ENCODE peak calls at places on chromosomes 5 and 9, in nine cellular contexts. K is D341Med; Z is activated CD4-positive, alpha-beta T cell treated with anti-CD3 and anti-CD28 coated beads for 24 hours; U is NCI-H446; T is heart left ventricle; V is neural progenitor cell; X is activated T-cell treated with anti-CD3 and anti-CD28 coated beads for 24 hours; L is stimulated activated naive CD8-positive, alpha-beta T cell treated with anti-CD3 and anti-CD28 coated beads, Interleukin-15, amount 100 ng/mL, for 72 hours; O is EL. A is an unnamed sample.

GRCh38 chr5:68260455-68260854 is 44.9 kb downstream of the PIK3R1 start:
- DNase-seq in K (no peak), Z (no peak), U (no peak), T (no peak), V (no peak), X (no peak), L (no peak), O (no peak), A (no peak)

GRCh38 chr5:135493406-135494180 is 41.4 kb upstream of the TIFAB start:
- DNase-seq in K (no peak), Z (no peak), U (peak), T (no peak), V (peak), X (no peak), L (no peak), O (peak), A (peak)

GRCh38 chr5:127933348-127933747 is 150.2 kb upstream of the SLC12A2 start:
- DNase-seq in K (no peak), Z (no peak), U (no peak), T (no peak), V (no peak), X (no peak), L (no peak), O (no peak), A (no peak)

GRCh38 chr9:100084145-100084478 is 14.7 kb downstream of the ERP44 start:
- DNase-seq in K (no peak), Z (no peak), U (no peak), T (no peak), V (no peak), X (no peak), L (no peak), O (no peak), A (no peak)

GRCh38 chr9:131434673-131435072 is 40.8 kb downstream of the PRRC2B start:
- DNase-seq in K (no peak), Z (no peak), U (no peak), T (no peak), V (no peak), X (no peak), L (no peak), O (no peak), A (no peak)

GRCh38 chr5:55850839-55851674 is at the start of gene IL31RA:
- DNase-seq in K (no peak), Z (no peak), U (no peak), T (no peak), V (no peak), X (no peak), L (no peak), O (peak), A (peak)

GRCh38 chr5:43553381-43553780 is 3.5 kb downstream of the PAIP1 start:
- DNase-seq in K (no peak), Z (no peak), U (no peak), T (no peak), V (peak), X (no peak), L (no peak), O (no peak), A (no peak)

GRCh38 chr5:102341918-102342317 is 45.8 kb upstream of the SLCO4C1 start:
- DNase-seq in K (peak), Z (no peak), U (peak), T (no peak), V (peak), X (no peak), L (no peak), O (no peak), A (no peak)

GRCh38 chr5:1273745-1274144 is 21.1 kb downstream of the TERT start:
- DNase-seq in K (no peak), Z (no peak), U (no peak), T (no peak), V (no peak), X (no peak), L (no peak), O (no peak), A (no peak)

GRCh38 chr5:10655686-10656075 is 91.8 kb downstream of the ANKRD33B start:
- DNase-seq in K (no peak), Z (no peak), U (no peak), T (no peak), V (no peak), X (no peak), L (no peak), O (no peak), A (no peak)

GRCh38 chr9:33814816-33815215 is 2.1 kb upstream of the UBE2R2 start:
- DNase-seq in K (no peak), Z (no peak), U (no peak), T (no peak), V (no peak), X (no peak), L (no peak), O (peak), A (no peak)

GRCh38 chr5:38636626-38637025 is 80.2 kb upstream of the LIFR start:
- DNase-seq in K (no peak), Z (no peak), U (no peak), T (no peak), V (no peak), X (no peak), L (no peak), O (no peak), A (no peak)

GRCh38 chr5:36422957-36423356 is 121.3 kb upstream of the RANBP3L start:
- DNase-seq in K (no peak), Z (no peak), U (no peak), T (no peak), V (no peak), X (no peak), L (no peak), O (peak), A (no peak)

GRCh38 chr5:77407152-77407551 is 85.0 kb downstream of the WDR41 start:
- DNase-seq in K (no peak), Z (no peak), U (no peak), T (no peak), V (no peak), X (no peak), L (no peak), O (no peak), A (no peak)

GRCh38 chr9:70133253-70134208 is 89.9 kb downstream of the MAMDC2 start:
- DNase-seq in K (no peak), Z (no peak), U (peak), T (no peak), V (no peak), X (no peak), L (no peak), O (no peak), A (no peak)

GRCh38 chr9:136974834-136975535 is 2.3 kb upstream of the PTGDS start:
- DNase-seq in K (no peak), Z (no peak), U (no peak), T (no peak), V (no peak), X (no peak), L (no peak), O (no peak), A (no peak)

GRCh38 chr5:53406630-53407316 is 73.7 kb upstream of the FST start:
- DNase-seq in K (no peak), Z (no peak), U (no peak), T (no peak), V (no peak), X (no peak), L (no peak), O (peak), A (no peak)

GRCh38 chr9:78544260-78544659 is 247.3 kb downstream of the PSAT1 start:
- DNase-seq in K (no peak), Z (no peak), U (no peak), T (no peak), V (no peak), X (no peak), L (no peak), O (no peak), A (no peak)

GRCh38 chr9:16811987-16812685 is 58.3 kb downstream of the BNC2 start:
- DNase-seq in K (no peak), Z (no peak), U (no peak), T (no peak), V (no peak), X (no peak), L (no peak), O (no peak), A (no peak)

GRCh38 chr5:76290321-76290757 is 112.7 kb upstream of the IQGAP2 start:
- DNase-seq in K (no peak), Z (no peak), U (no peak), T (no peak), V (no peak), X (no peak), L (no peak), O (no peak), A (no peak)